ENCODE peak calls at places on chromosome 5, in ten cellular contexts. C, F, X, I, V, O, G, L, Y and M are unnamed samples.

GRCh38 chr5:75933489-75933888 is 149.7 kb upstream of the SV2C start:
- DNase-seq in C (no peak), F (no peak), X (no peak), I (no peak), V (no peak), O (no peak), G (no peak), L (no peak), Y (no peak), M (no peak)

GRCh38 chr5:14229734-14230133 is 86.6 kb downstream of the TRIO start:
- DNase-seq in C (no peak), F (no peak), X (no peak), I (no peak), V (no peak), O (no peak), G (no peak), L (no peak), Y (no peak), M (no peak)

GRCh38 chr5:146561711-146562110 is 45.7 kb upstream of the GPR151 start:
- DNase-seq in C (no peak), F (no peak), X (no peak), I (no peak), V (no peak), O (no peak), G (no peak), L (no peak), Y (no peak), M (no peak)

GRCh38 chr5:122701640-122702523 is 73.0 kb upstream of the SNX2 start:
- DNase-seq in C (no peak), F (no peak), X (no peak), I (no peak), V (no peak), O (no peak), G (no peak), L (no peak), Y (no peak), M (no peak)

GRCh38 chr5:570886-571285 is 41.3 kb upstream of the CEP72 start:
- DNase-seq in C (peak), F (no peak), X (no peak), I (no peak), V (no peak), O (no peak), G (no peak), L (no peak), Y (no peak), M (no peak)

GRCh38 chr5:10111575-10111974 is 138.1 kb downstream of the ATPSCKMT start:
- DNase-seq in C (peak), F (no peak), X (no peak), I (peak), V (peak), O (peak), G (peak), L (no peak), Y (peak), M (peak)

GRCh38 chr5:164449460-164449859 is 944.0 kb downstream of the MAT2B start:
- DNase-seq in C (no peak), F (no peak), X (no peak), I (no peak), V (peak), O (no peak), G (no peak), L (no peak), Y (no peak), M (no peak)

GRCh38 chr5:136191304-136192014 is 1.5 kb downstream of the SMIM32 start:
- DNase-seq in C (peak), F (no peak), X (no peak), I (no peak), V (peak), O (peak), G (no peak), L (no peak), Y (no peak), M (no peak)

GRCh38 chr5:6598351-6598900 is 34.4 kb downstream of the NSUN2 start:
- DNase-seq in C (peak), F (no peak), X (no peak), I (no peak), V (no peak), O (no peak), G (no peak), L (no peak), Y (no peak), M (no peak)

GRCh38 chr5:17808566-17808965 is 174.3 kb downstream of the TAF11L14 start:
- DNase-seq in C (no peak), F (no peak), X (no peak), I (no peak), V (no peak), O (no peak), G (no peak), L (no peak), Y (no peak), M (no peak)

GRCh38 chr5:178555771-178556211 is 34.4 kb downstream of the COL23A1 start:
- DNase-seq in C (peak), F (no peak), X (no peak), I (no peak), V (no peak), O (no peak), G (no peak), L (no peak), Y (no peak), M (no peak)

GRCh38 chr5:72280655-72281069 is 39.4 kb downstream of the MRPS27 start:
- DNase-seq in C (peak), F (no peak), X (peak), I (no peak), V (peak), O (peak), G (no peak), L (no peak), Y (no peak), M (peak)

GRCh38 chr5:151148583-151148982 is 9.0 kb downstream of the ANXA6 start:
- DNase-seq in C (no peak), F (peak), X (no peak), I (no peak), V (no peak), O (no peak), G (no peak), L (no peak), Y (no peak), M (no peak)

GRCh38 chr5:93915142-93915553 is 173.7 kb upstream of the POU5F2 start:
- DNase-seq in C (no peak), F (no peak), X (no peak), I (no peak), V (no peak), O (peak), G (no peak), L (no peak), Y (peak), M (peak)

GRCh38 chr5:124725040-124725434 is 21.4 kb downstream of the ZNF608 start:
- DNase-seq in C (peak), F (no peak), X (no peak), I (no peak), V (no peak), O (no peak), G (no peak), L (no peak), Y (no peak), M (no peak)

GRCh38 chr5:5483880-5484595 is 61.6 kb downstream of the ICE1 start:
- DNase-seq in C (no peak), F (no peak), X (no peak), I (no peak), V (no peak), O (peak), G (no peak), L (no peak), Y (peak), M (no peak)

GRCh38 chr5:2259494-2260107 is 376.9 kb upstream of the IRX4 start:
- DNase-seq in C (peak), F (no peak), X (no peak), I (no peak), V (no peak), O (no peak), G (no peak), L (no peak), Y (no peak), M (no peak)

GRCh38 chr5:73378070-73378469 is 70.5 kb downstream of the FOXD1 start:
- DNase-seq in C (peak), F (no peak), X (no peak), I (no peak), V (no peak), O (peak), G (no peak), L (no peak), Y (no peak), M (no peak)

GRCh38 chr5:2852446-2852845 is 101.0 kb upstream of the IRX2 start:
- DNase-seq in C (no peak), F (no peak), X (no peak), I (no peak), V (no peak), O (no peak), G (no peak), L (no peak), Y (no peak), M (no peak)

GRCh38 chr5:107517185-107517868 is 153.4 kb downstream of the EFNA5 start:
- DNase-seq in C (no peak), F (no peak), X (no peak), I (no peak), V (no peak), O (no peak), G (no peak), L (no peak), Y (no peak), M (no peak)

GRCh38 chr5:93782978-93783377 is 41.6 kb upstream of the POU5F2 start:
- DNase-seq in C (no peak), F (no peak), X (no peak), I (no peak), V (no peak), O (peak), G (no peak), L (no peak), Y (no peak), M (no peak)

GRCh38 chr5:123150089-123150488 is 61.0 kb downstream of the PRDM6 start:
- DNase-seq in C (no peak), F (no peak), X (no peak), I (no peak), V (no peak), O (no peak), G (no peak), L (no peak), Y (no peak), M (no peak)